ENCODE peak calls at places on chromosomes 3 and 15, in four cellular contexts. U, D, G and N are unnamed samples.
A peak's percentile ranks its signal among the peaks of the same experiment; 100 is the strongest.

GRCh38 chr3:11832964-11833621 is 13.6 kb downstream of the TAMM41 start:
- DNase-seq in U (no peak), D (no peak), G (no peak), N (no peak)

GRCh38 chr15:35713733-35714132 is 167.8 kb upstream of the DPH6 start:
- DNase-seq in U (no peak), D (no peak), G (no peak), N (no peak)

GRCh38 chr15:85684174-85684710 is 110.5 kb downstream of the KLHL25 start:
- DNase-seq in U (no peak), D (no peak), G (no peak), N (no peak)

GRCh38 chr15:75966073-75966472 is 46.2 kb downstream of the NRG4 start:
- DNase-seq in U (no peak), D (no peak), G (no peak), N (no peak)

GRCh38 chr15:74988007-74988800 is 7.2 kb upstream of the SCAMP5 start:
- DNase-seq in U (peak; percentile 73), D (no peak), G (no peak), N (peak; percentile 69)

GRCh38 chr3:140092883-140093536 is 158.0 kb downstream of the CLSTN2 start:
- DNase-seq in U (no peak), D (no peak), G (no peak), N (no peak)

GRCh38 chr15:52936489-52936888 is 146.4 kb upstream of the ONECUT1 start:
- DNase-seq in U (no peak), D (no peak), G (no peak), N (no peak)

GRCh38 chr3:69488026-69488425 is 102.1 kb upstream of the FRMD4B start:
- DNase-seq in U (no peak), D (no peak), G (no peak), N (no peak)

GRCh38 chr3:113157408-113157980 is 53.9 kb upstream of the BOC start:
- DNase-seq in U (no peak), D (no peak), G (no peak), N (no peak)

GRCh38 chr3:36214460-36214859 is 165.8 kb upstream of the STAC start:
- DNase-seq in U (no peak), D (no peak), G (no peak), N (no peak)

GRCh38 chr3:45056608-45057301 is 30.7 kb downstream of the CLEC3B start:
- DNase-seq in U (no peak), D (no peak), G (no peak), N (no peak)

GRCh38 chr3:86245360-86245759 is 745.6 kb downstream of the VGLL3 start:
- DNase-seq in U (no peak), D (no peak), G (no peak), N (no peak)

GRCh38 chr3:31364711-31365110 is 168.0 kb upstream of the STT3B start:
- DNase-seq in U (peak; percentile 18), D (peak; percentile 22), G (no peak), N (no peak)

GRCh38 chr15:35430301-35430700 is 115.7 kb downstream of the DPH6 start:
- DNase-seq in U (no peak), D (no peak), G (no peak), N (no peak)

GRCh38 chr15:99565031-99565280 is 828 bp upstream of the MEF2A start:
- DNase-seq in U (no peak), D (no peak), G (no peak), N (no peak)

GRCh38 chr3:21778715-21779114 is 27.7 kb upstream of the ZNF385D start:
- DNase-seq in U (no peak), D (no peak), G (no peak), N (no peak)

GRCh38 chr3:192082733-192083660 is 622.0 kb downstream of the PYDC2 start:
- DNase-seq in U (no peak), D (no peak), G (no peak), N (no peak)

GRCh38 chr3:52704611-52705437 is 767 bp downstream of the GLT8D1 start:
- DNase-seq in U (peak; percentile 47), D (no peak), G (no peak), N (no peak)

GRCh38 chr3:12468757-12469156 is 15.5 kb upstream of the TSEN2 start:
- DNase-seq in U (no peak), D (no peak), G (no peak), N (no peak)

GRCh38 chr15:47991376-47991775 is 129.4 kb upstream of the SLC24A5 start:
- DNase-seq in U (no peak), D (peak; percentile 8), G (no peak), N (no peak)

GRCh38 chr3:25448750-25449684 is 21.0 kb downstream of the RARB start:
- DNase-seq in U (no peak), D (peak; percentile 86), G (no peak), N (peak; percentile 67)

GRCh38 chr15:91228890-91229289 is 128.8 kb downstream of the SV2B start:
- DNase-seq in U (no peak), D (no peak), G (no peak), N (no peak)

GRCh38 chr3:88574210-88574609 is 424.5 kb downstream of the C3orf38 start:
- DNase-seq in U (no peak), D (no peak), G (no peak), N (no peak)